ENCODE peak calls at places on chromosome 11, in five cellular contexts. One of them, this sample, is unnamed.

GRCh38 chr11:126991596-126991995 is 9.0 kb downstream of the KIRREL3 start:
- DNase-seq in IMR-90: peak
- DNase-seq in BJ: no peak
- DNase-seq in ovary: no peak
- DNase-seq in DND-41: no peak
- DNase-seq in this sample: no peak

GRCh38 chr11:100925935-100926334 is 203.7 kb downstream of the PGR start:
- DNase-seq in IMR-90: peak
- DNase-seq in BJ: no peak
- DNase-seq in ovary: no peak
- DNase-seq in DND-41: no peak
- DNase-seq in this sample: peak

GRCh38 chr11:67345949-67346819 is 7.2 kb downstream of the POLD4 start:
- DNase-seq in IMR-90: peak
- DNase-seq in BJ: no peak
- DNase-seq in ovary: no peak
- DNase-seq in DND-41: peak
- DNase-seq in this sample: peak

GRCh38 chr11:22405377-22405776 is 67.2 kb downstream of the SLC17A6 start:
- DNase-seq in IMR-90: no peak
- DNase-seq in BJ: no peak
- DNase-seq in ovary: no peak
- DNase-seq in DND-41: no peak
- DNase-seq in this sample: no peak

GRCh38 chr11:117378966-117379865 is 51.6 kb downstream of the CEP164 start:
- DNase-seq in IMR-90: no peak
- DNase-seq in BJ: no peak
- DNase-seq in ovary: no peak
- DNase-seq in DND-41: no peak
- DNase-seq in this sample: no peak

GRCh38 chr11:16280256-16280682 is 76.1 kb downstream of the SOX6 start:
- DNase-seq in IMR-90: no peak
- DNase-seq in BJ: no peak
- DNase-seq in ovary: no peak
- DNase-seq in DND-41: peak
- DNase-seq in this sample: peak

GRCh38 chr11:119861160-119861559 is 132.2 kb upstream of the NECTIN1 start:
- DNase-seq in IMR-90: no peak
- DNase-seq in BJ: no peak
- DNase-seq in ovary: no peak
- DNase-seq in DND-41: no peak
- DNase-seq in this sample: no peak

GRCh38 chr11:35873721-35874120 is 70.1 kb upstream of the LDLRAD3 start:
- DNase-seq in IMR-90: no peak
- DNase-seq in BJ: no peak
- DNase-seq in ovary: no peak
- DNase-seq in DND-41: no peak
- DNase-seq in this sample: no peak

GRCh38 chr11:81644239-81644840 is 1089.3 kb downstream of the FAM181B start:
- DNase-seq in IMR-90: peak
- DNase-seq in BJ: no peak
- DNase-seq in ovary: no peak
- DNase-seq in DND-41: peak
- DNase-seq in this sample: peak

GRCh38 chr11:2674681-2675131 is 25.1 kb downstream of the KCNQ1OT1 start:
- DNase-seq in IMR-90: no peak
- DNase-seq in BJ: no peak
- DNase-seq in ovary: no peak
- DNase-seq in DND-41: no peak
- DNase-seq in this sample: no peak

GRCh38 chr11:36056160-36056751 is 112.4 kb downstream of the LDLRAD3 start:
- DNase-seq in IMR-90: peak
- DNase-seq in BJ: no peak
- DNase-seq in ovary: peak
- DNase-seq in DND-41: no peak
- DNase-seq in this sample: peak

GRCh38 chr11:72483412-72484186 is 49.3 kb upstream of the CLPB start:
- DNase-seq in IMR-90: peak
- DNase-seq in BJ: no peak
- DNase-seq in ovary: no peak
- DNase-seq in DND-41: peak
- DNase-seq in this sample: peak

GRCh38 chr11:128956401-128957203 is 13.9 kb upstream of the TP53AIP1 start:
- DNase-seq in IMR-90: peak
- DNase-seq in BJ: peak
- DNase-seq in ovary: peak
- DNase-seq in DND-41: peak
- DNase-seq in this sample: peak

GRCh38 chr11:31870609-31871309 is 59.6 kb upstream of the PAX6 start:
- DNase-seq in IMR-90: peak
- DNase-seq in BJ: no peak
- DNase-seq in ovary: no peak
- DNase-seq in DND-41: peak
- DNase-seq in this sample: peak

GRCh38 chr11:37505406-37505805 is 907.4 kb upstream of the RAG2 start:
- DNase-seq in IMR-90: no peak
- DNase-seq in BJ: no peak
- DNase-seq in ovary: no peak
- DNase-seq in DND-41: no peak
- DNase-seq in this sample: no peak

GRCh38 chr11:117950999-117951961 is 22.1 kb upstream of the TMPRSS13 start:
- DNase-seq in IMR-90: no peak
- DNase-seq in BJ: no peak
- DNase-seq in ovary: no peak
- DNase-seq in DND-41: peak
- DNase-seq in this sample: peak

GRCh38 chr11:121109916-121110656 is 9.0 kb downstream of the TECTA start:
- DNase-seq in IMR-90: no peak
- DNase-seq in BJ: no peak
- DNase-seq in ovary: no peak
- DNase-seq in DND-41: no peak
- DNase-seq in this sample: no peak

GRCh38 chr11:3666023-3666530 is 5.1 kb downstream of the CHRNA10 start:
- DNase-seq in IMR-90: no peak
- DNase-seq in BJ: no peak
- DNase-seq in ovary: no peak
- DNase-seq in DND-41: no peak
- DNase-seq in this sample: no peak

GRCh38 chr11:131600591-131600990 is 230.2 kb downstream of the NTM start:
- DNase-seq in IMR-90: no peak
- DNase-seq in BJ: no peak
- DNase-seq in ovary: no peak
- DNase-seq in DND-41: no peak
- DNase-seq in this sample: no peak

GRCh38 chr11:65912840-65913239 is 6.0 kb downstream of the C11orf68 start:
- DNase-seq in IMR-90: peak
- DNase-seq in BJ: no peak
- DNase-seq in ovary: no peak
- DNase-seq in DND-41: no peak
- DNase-seq in this sample: peak

GRCh38 chr11:269146-269890 is 8.9 kb upstream of the NLRP6 start:
- DNase-seq in IMR-90: no peak
- DNase-seq in BJ: no peak
- DNase-seq in ovary: no peak
- DNase-seq in DND-41: peak
- DNase-seq in this sample: peak

GRCh38 chr11:1834132-1834610 is 619 bp upstream of the SYT8 start:
- DNase-seq in IMR-90: no peak
- DNase-seq in BJ: no peak
- DNase-seq in ovary: no peak
- DNase-seq in DND-41: no peak
- DNase-seq in this sample: no peak

GRCh38 chr11:1837171-1838076 is 1.4 kb upstream of the TNNI2 start:
- DNase-seq in IMR-90: peak
- DNase-seq in BJ: no peak
- DNase-seq in ovary: peak
- DNase-seq in DND-41: peak
- DNase-seq in this sample: peak

GRCh38 chr11:45180888-45181594 is 34.6 kb downstream of the PRDM11 start:
- DNase-seq in IMR-90: peak
- DNase-seq in BJ: no peak
- DNase-seq in ovary: peak
- DNase-seq in DND-41: no peak
- DNase-seq in this sample: peak

GRCh38 chr11:27088353-27088752 is 47.7 kb downstream of the BBOX1 start:
- DNase-seq in IMR-90: no peak
- DNase-seq in BJ: no peak
- DNase-seq in ovary: no peak
- DNase-seq in DND-41: no peak
- DNase-seq in this sample: no peak

GRCh38 chr11:723120-723883 is 17.3 kb downstream of the EPS8L2 start:
- DNase-seq in IMR-90: peak
- DNase-seq in BJ: no peak
- DNase-seq in ovary: peak
- DNase-seq in DND-41: peak
- DNase-seq in this sample: peak

GRCh38 chr11:1130276-1131032 is 27.3 kb upstream of the MUC5AC start:
- DNase-seq in IMR-90: no peak
- DNase-seq in BJ: no peak
- DNase-seq in ovary: no peak
- DNase-seq in DND-41: no peak
- DNase-seq in this sample: no peak

GRCh38 chr11:111585371-111585770 is 16.9 kb upstream of the SIK2 start:
- DNase-seq in IMR-90: peak
- DNase-seq in BJ: no peak
- DNase-seq in ovary: no peak
- DNase-seq in DND-41: peak
- DNase-seq in this sample: peak

GRCh38 chr11:130120045-130120444 is 39.5 kb upstream of the ST14 start:
- DNase-seq in IMR-90: no peak
- DNase-seq in BJ: no peak
- DNase-seq in ovary: no peak
- DNase-seq in DND-41: no peak
- DNase-seq in this sample: no peak

GRCh38 chr11:130118636-130119387 is 40.8 kb upstream of the ST14 start:
- DNase-seq in IMR-90: no peak
- DNase-seq in BJ: no peak
- DNase-seq in ovary: no peak
- DNase-seq in DND-41: peak
- DNase-seq in this sample: peak

GRCh38 chr11:130115218-130115617 is 44.4 kb upstream of the ST14 start:
- DNase-seq in IMR-90: peak
- DNase-seq in BJ: no peak
- DNase-seq in ovary: no peak
- DNase-seq in DND-41: no peak
- DNase-seq in this sample: no peak

GRCh38 chr11:130121430-130121978 is 38.1 kb upstream of the ST14 start:
- DNase-seq in IMR-90: peak
- DNase-seq in BJ: no peak
- DNase-seq in ovary: no peak
- DNase-seq in DND-41: no peak
- DNase-seq in this sample: no peak

DNA sequence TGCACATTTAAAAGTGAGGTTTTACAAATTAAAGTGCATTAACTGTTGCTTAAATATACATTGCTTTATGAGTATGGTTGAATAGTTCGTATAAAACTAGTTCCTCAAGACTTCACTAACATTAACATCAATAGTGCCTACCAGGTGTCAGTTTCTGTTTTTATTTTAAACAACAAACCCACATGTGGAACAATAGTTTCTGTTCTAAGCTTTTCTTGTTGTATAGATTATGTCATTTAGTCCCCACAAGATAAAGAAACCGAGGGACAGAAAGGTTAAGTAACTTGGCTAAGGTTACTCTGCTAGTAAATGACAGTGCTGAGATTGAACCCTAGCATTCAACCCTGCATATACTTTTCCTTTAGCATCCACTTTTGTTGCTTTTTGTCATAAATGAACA is 41.4 kb upstream of the ST14 start:
- DNase-seq in IMR-90: no peak
- DNase-seq in BJ: no peak
- DNase-seq in ovary: no peak
- DNase-seq in DND-41: no peak
- DNase-seq in this sample: peak
- H3K4me3 ChIP-seq in IMR-90: no peak
- H3K4me3 ChIP-seq in BJ: no peak
- H3K4me3 ChIP-seq in ovary: no peak
- H3K4me3 ChIP-seq in DND-41: no peak
- H3K4me3 ChIP-seq in this sample: no peak

GRCh38 chr11:124970925-124971324 is 16.9 kb downstream of the CCDC15 start:
- DNase-seq in IMR-90: peak
- DNase-seq in BJ: no peak
- DNase-seq in ovary: no peak
- DNase-seq in DND-41: no peak
- DNase-seq in this sample: no peak
- TF ChIP-seq CTCF in IMR-90: no peak
- TF ChIP-seq CTCF in BJ: no peak
- TF ChIP-seq CTCF in ovary: no peak
- TF ChIP-seq CTCF in DND-41: no peak
- TF ChIP-seq CTCF in this sample: no peak

DNA sequence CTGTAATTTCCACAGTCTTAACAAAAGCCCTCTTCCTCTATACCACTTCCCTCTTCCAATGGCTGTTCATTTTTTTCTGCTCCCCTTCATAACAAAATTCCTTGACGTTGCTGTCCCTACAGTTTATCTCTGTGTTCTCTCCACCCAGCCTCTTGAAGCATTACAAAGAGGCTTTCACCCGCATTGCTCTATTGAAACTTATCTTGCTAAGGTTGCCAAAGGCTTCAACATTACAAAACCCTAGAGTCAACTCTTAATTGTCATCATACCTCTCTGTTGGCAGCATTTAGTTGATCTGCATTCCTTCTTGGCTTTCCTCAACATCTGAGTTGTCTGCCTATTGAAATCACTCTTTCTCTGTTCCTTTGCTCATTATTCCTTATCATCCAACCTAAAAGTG is 1055.7 kb downstream of the JRKL start:
- DNase-seq in IMR-90: no peak
- DNase-seq in BJ: no peak
- DNase-seq in ovary: no peak
- DNase-seq in DND-41: no peak
- DNase-seq in this sample: no peak
- H3K4me3 ChIP-seq in IMR-90: no peak
- H3K4me3 ChIP-seq in BJ: no peak
- H3K4me3 ChIP-seq in ovary: no peak
- H3K4me3 ChIP-seq in DND-41: no peak
- H3K4me3 ChIP-seq in this sample: no peak

DNA sequence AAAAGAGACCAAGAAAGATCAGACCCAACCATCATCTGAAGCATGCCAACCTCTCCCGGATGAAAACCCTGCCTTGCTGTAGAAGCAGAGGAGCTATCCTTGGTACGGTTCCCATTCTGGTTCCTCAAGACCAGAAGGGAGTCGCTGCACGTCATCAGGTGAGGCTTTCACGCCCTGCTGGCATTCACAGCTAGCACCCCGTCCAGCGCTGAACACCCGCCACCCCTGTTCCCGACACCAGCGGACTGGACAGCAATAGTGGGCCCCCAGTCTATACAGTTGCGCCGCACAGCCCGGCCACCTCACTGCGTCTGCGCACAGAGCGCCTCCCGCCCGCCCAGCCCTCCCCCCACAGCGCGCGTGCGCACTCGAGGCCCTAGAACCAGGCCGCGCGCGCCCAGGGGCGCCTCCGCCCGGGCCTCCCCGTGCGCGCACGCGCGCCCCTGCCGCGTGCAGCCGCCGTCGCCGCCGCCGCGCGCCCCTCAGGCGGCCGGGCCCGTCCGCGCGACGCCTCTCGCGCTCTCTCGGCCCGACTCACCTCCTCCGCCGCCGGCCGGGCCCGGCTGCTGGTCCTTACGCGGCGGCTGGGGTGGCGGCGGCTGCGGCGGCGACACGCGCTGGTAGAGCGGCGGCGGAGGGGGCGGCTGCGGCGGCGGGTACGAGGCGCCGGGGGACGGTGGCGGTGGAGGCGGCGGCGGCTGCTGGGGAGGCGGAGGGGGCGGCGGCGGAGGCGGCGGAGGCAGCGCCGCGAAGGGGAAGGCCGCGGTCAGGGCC is 706 bp downstream of the SF1 start:
- DNase-seq in IMR-90: peak
- DNase-seq in BJ: no peak
- DNase-seq in ovary: peak
- DNase-seq in DND-41: peak
- DNase-seq in this sample: peak
- TF ChIP-seq CTCF in IMR-90: no peak
- TF ChIP-seq CTCF in BJ: no peak
- TF ChIP-seq CTCF in ovary: no peak
- TF ChIP-seq CTCF in DND-41: no peak
- TF ChIP-seq CTCF in this sample: no peak

This sample was measured in GM12865.